ENCODE peak calls at places on chromosomes 1 and 21, in ten cellular contexts. J is CD4-positive, alpha-beta T cell; V is frontal cortex; S is substantia nigra; D is D341Med; P is NCI-H1436 treated with DMSO at 0.1 percent for 48 hours; Z is mesothelial cell of epicardium; H is HTR-8/SVneo; K is activated CD4-positive, alpha-beta T cell treated with anti-CD3 and anti-CD28 coated beads, Interleukin-2, amount 10 ng/mL, durations not matched to agents 7 days and 5 days; N is transverse colon. R is an unnamed sample.

GRCh38 chr1:31354266-31354665 is 18.6 kb downstream of the FABP3 start:
- DNase-seq in H (no peak), J (no peak), Z (no peak), S (no peak), P (no peak), V (no peak), K (no peak), N (no peak), D (no peak), R (no peak)

GRCh38 chr1:234871710-234872262 is 256.9 kb downstream of the TOMM20 start:
- DNase-seq in S (no peak), H (no peak), V (no peak), D (no peak), J (no peak), K (no peak), Z (no peak), P (no peak), N (no peak), R (no peak)

GRCh38 chr1:109257682-109258421 is 8.5 kb downstream of the CELSR2 start:
- DNase-seq in K (no peak), V (no peak), H (no peak), P (no peak), D (no peak), J (no peak), N (no peak), S (no peak), Z (no peak), R (no peak)

GRCh38 chr1:222865718-222866117 is 50.9 kb downstream of the DISP1 start:
- DNase-seq in N (no peak), H (no peak), V (no peak), P (no peak), S (no peak), J (no peak), D (no peak), K (no peak), Z (no peak), R (no peak)

GRCh38 chr1:183480971-183481431 is 8.7 kb downstream of the SMG7 start:
- DNase-seq in N (no peak), Z (no peak), P (no peak), H (no peak), J (no peak), K (no peak), S (no peak), D (peak), V (no peak), R (no peak)

GRCh38 chr1:3663999-3664699 is 11.8 kb downstream of the TP73 start:
- DNase-seq in S (no peak), N (peak), Z (no peak), P (no peak), D (no peak), J (no peak), H (no peak), K (no peak), V (no peak), R (no peak)

GRCh38 chr1:70966018-70966638 is 81.5 kb downstream of the PTGER3 start:
- DNase-seq in Z (no peak), K (no peak), S (no peak), H (no peak), D (no peak), V (no peak), N (no peak), P (no peak), J (no peak), R (no peak)

GRCh38 chr1:14804626-14805025 is 206.1 kb downstream of the KAZN start:
- DNase-seq in Z (no peak), K (no peak), N (no peak), J (no peak), S (no peak), P (no peak), H (peak), D (no peak), V (no peak), R (no peak)

GRCh38 chr1:168390261-168390660 is 109.6 kb downstream of the TBX19 start:
- DNase-seq in K (no peak), J (no peak), Z (no peak), S (no peak), V (no peak), H (no peak), N (no peak), P (no peak), D (no peak), R (no peak)

GRCh38 chr21:14981246-14981645 is 83.6 kb downstream of the NRIP1 start:
- DNase-seq in P (no peak), J (no peak), Z (no peak), K (no peak), H (no peak), V (no peak), D (no peak), N (no peak), S (no peak), R (no peak)

GRCh38 chr21:17250651-17251294 is 262.1 kb upstream of the CXADR start:
- DNase-seq in V (no peak), H (no peak), K (no peak), P (peak), J (no peak), S (no peak), D (no peak), Z (no peak), N (no peak), R (no peak)

GRCh38 chr1:150621497-150622113 is 7.8 kb downstream of the ENSA start:
- DNase-seq in V (no peak), P (no peak), Z (no peak), D (peak), N (peak), K (peak), J (peak), S (peak), H (peak), R (no peak)

GRCh38 chr1:65109515-65109914 is 38.5 kb upstream of the AK4 start:
- DNase-seq in P (no peak), H (no peak), V (no peak), D (peak), N (no peak), S (no peak), K (no peak), Z (no peak), J (no peak), R (no peak)

GRCh38 chr1:183566026-183566425 is 24.2 kb downstream of the NCF2 start:
- DNase-seq in K (no peak), S (no peak), D (no peak), N (no peak), P (no peak), V (no peak), H (no peak), Z (no peak), J (no peak), R (no peak)

GRCh38 chr1:117087686-117088085 is 27.6 kb downstream of the TTF2 start:
- DNase-seq in Z (no peak), H (no peak), S (no peak), D (no peak), P (no peak), J (no peak), N (no peak), V (no peak), K (no peak), R (no peak)

GRCh38 chr1:172393354-172393753 is 27.1 kb upstream of the C1orf105 start:
- DNase-seq in K (no peak), J (no peak), H (no peak), V (no peak), S (no peak), Z (no peak), N (no peak), D (no peak), P (no peak), R (no peak)

GRCh38 chr1:208047975-208048374 is 137.1 kb upstream of the CD34 start:
- DNase-seq in S (no peak), N (no peak), H (no peak), P (no peak), K (no peak), Z (no peak), D (no peak), V (no peak), J (no peak), R (no peak)

GRCh38 chr1:38487398-38487797 is 372.2 kb downstream of the RRAGC start:
- DNase-seq in K (no peak), Z (no peak), S (no peak), V (no peak), J (no peak), N (no peak), P (no peak), D (no peak), H (no peak), R (no peak)

GRCh38 chr21:42010507-42011493 is 640 bp upstream of the ZBTB21 start:
- DNase-seq in H (peak), N (peak), S (no peak), V (peak), Z (no peak), J (peak), P (no peak), K (peak), D (peak), R (no peak)

GRCh38 chr1:160032165-160032827 is 506 bp upstream of the PIGM start:
- DNase-seq in S (no peak), V (no peak), D (no peak), P (no peak), H (no peak), K (no peak), N (peak), J (no peak), Z (no peak), R (no peak)

GRCh38 chr1:94819945-94820746 is at the start of gene SLC44A3:
- DNase-seq in V (peak), H (peak), Z (peak), P (no peak), J (peak), N (peak), K (peak), S (no peak), D (no peak), R (no peak)

GRCh38 chr1:207963429-207964194 is 52.7 kb upstream of the CD34 start:
- DNase-seq in V (peak), J (peak), S (peak), K (peak), D (peak), N (peak), Z (peak), P (peak), H (peak), R (peak)

GRCh38 chr1:3222042-3222692 is 153.2 kb downstream of the PRDM16 start:
- DNase-seq in Z (no peak), P (no peak), V (no peak), D (no peak), S (no peak), H (no peak), N (peak), J (no peak), K (no peak), R (no peak)

GRCh38 chr1:2804628-2805351 is 3.3 kb upstream of the TTC34 start:
- DNase-seq in N (no peak), Z (no peak), V (no peak), J (no peak), S (no peak), K (no peak), P (no peak), D (no peak), H (no peak), R (no peak)

GRCh38 chr1:226549937-226550670 is 1.5 kb downstream of the STUM start:
- DNase-seq in J (no peak), K (no peak), D (peak), Z (no peak), P (peak), S (peak), N (peak), V (peak), H (no peak), R (peak)

GRCh38 chr1:219058891-219059820 is 114.5 kb upstream of the LYPLAL1 start:
- DNase-seq in K (no peak), D (no peak), Z (no peak), S (no peak), V (no peak), N (no peak), H (no peak), J (no peak), P (no peak), R (no peak)

GRCh38 chr1:30817083-30817450 is 59.5 kb upstream of the LAPTM5 start:
- DNase-seq in J (no peak), K (no peak), S (no peak), Z (no peak), D (no peak), H (no peak), P (no peak), N (no peak), V (no peak), R (no peak)

GRCh38 chr1:19710825-19711611 is 46.3 kb downstream of the HTR6 start:
- DNase-seq in H (no peak), S (no peak), N (no peak), K (no peak), Z (no peak), V (no peak), D (no peak), J (no peak), P (no peak), R (no peak)